ENCODE peak calls at places on chromosomes 3 and 15, in ten cellular contexts. One of them, this sample, is unnamed.

GRCh38 chr3:11228041-11228440 is 44.2 kb upstream of the ATG7 start:
- DNase-seq in NCI-H1092: no peak
- DNase-seq in AG20443: peak; percentile 28
- DNase-seq in nephron progenitor cell: no peak
- DNase-seq in adrenal gland: no peak
- DNase-seq in memory B cell: no peak
- DNase-seq in stomach: no peak
- DNase-seq in stimulated activated CD8-positive, alpha-beta memory T cell treated with anti-CD3 and anti-CD28 coated beads, Interleukin-4, amount 100 ng/mL, for 1 hour: no peak
- DNase-seq in naive thymus-derived CD4-positive, alpha-beta T cell: no peak
- DNase-seq in activated CD8-positive, alpha-beta T cell treated with anti-CD3 and anti-CD28 coated beads, Interleukin-2, amount 10 ng/mL, durations not matched to agents 7 days and 5 days: no peak
- DNase-seq in this sample: no peak

GRCh38 chr15:83250766-83251165 is 33.7 kb downstream of the BNC1 start:
- DNase-seq in adrenal gland: no peak
- DNase-seq in memory B cell: no peak
- DNase-seq in stomach: no peak
- DNase-seq in nephron progenitor cell: no peak
- DNase-seq in naive thymus-derived CD4-positive, alpha-beta T cell: no peak
- DNase-seq in stimulated activated CD8-positive, alpha-beta memory T cell treated with anti-CD3 and anti-CD28 coated beads, Interleukin-4, amount 100 ng/mL, for 1 hour: no peak
- DNase-seq in AG20443: no peak
- DNase-seq in NCI-H1092: no peak
- DNase-seq in activated CD8-positive, alpha-beta T cell treated with anti-CD3 and anti-CD28 coated beads, Interleukin-2, amount 10 ng/mL, durations not matched to agents 7 days and 5 days: no peak
- DNase-seq in this sample: no peak

GRCh38 chr3:15633766-15634588 is 32.4 kb downstream of the BTD start:
- DNase-seq in stomach: no peak
- DNase-seq in nephron progenitor cell: no peak
- DNase-seq in AG20443: no peak
- DNase-seq in stimulated activated CD8-positive, alpha-beta memory T cell treated with anti-CD3 and anti-CD28 coated beads, Interleukin-4, amount 100 ng/mL, for 1 hour: no peak
- DNase-seq in adrenal gland: peak; percentile 87
- DNase-seq in naive thymus-derived CD4-positive, alpha-beta T cell: no peak
- DNase-seq in memory B cell: no peak
- DNase-seq in activated CD8-positive, alpha-beta T cell treated with anti-CD3 and anti-CD28 coated beads, Interleukin-2, amount 10 ng/mL, durations not matched to agents 7 days and 5 days: no peak
- DNase-seq in NCI-H1092: no peak
- DNase-seq in this sample: no peak

GRCh38 chr15:40286061-40286532 is 3.2 kb upstream of the ANKRD63 start:
- DNase-seq in NCI-H1092: no peak
- DNase-seq in AG20443: no peak
- DNase-seq in adrenal gland: no peak
- DNase-seq in nephron progenitor cell: no peak
- DNase-seq in activated CD8-positive, alpha-beta T cell treated with anti-CD3 and anti-CD28 coated beads, Interleukin-2, amount 10 ng/mL, durations not matched to agents 7 days and 5 days: no peak
- DNase-seq in naive thymus-derived CD4-positive, alpha-beta T cell: no peak
- DNase-seq in memory B cell: no peak
- DNase-seq in stomach: no peak
- DNase-seq in stimulated activated CD8-positive, alpha-beta memory T cell treated with anti-CD3 and anti-CD28 coated beads, Interleukin-4, amount 100 ng/mL, for 1 hour: no peak
- DNase-seq in this sample: no peak

GRCh38 chr15:47733085-47733484 is 15.8 kb downstream of the SEMA6D start:
- DNase-seq in nephron progenitor cell: no peak
- DNase-seq in memory B cell: no peak
- DNase-seq in NCI-H1092: no peak
- DNase-seq in AG20443: no peak
- DNase-seq in activated CD8-positive, alpha-beta T cell treated with anti-CD3 and anti-CD28 coated beads, Interleukin-2, amount 10 ng/mL, durations not matched to agents 7 days and 5 days: no peak
- DNase-seq in adrenal gland: no peak
- DNase-seq in naive thymus-derived CD4-positive, alpha-beta T cell: no peak
- DNase-seq in stimulated activated CD8-positive, alpha-beta memory T cell treated with anti-CD3 and anti-CD28 coated beads, Interleukin-4, amount 100 ng/mL, for 1 hour: no peak
- DNase-seq in stomach: no peak
- DNase-seq in this sample: no peak

GRCh38 chr15:80550219-80550909 is 144.7 kb upstream of the ABHD17C start:
- DNase-seq in stimulated activated CD8-positive, alpha-beta memory T cell treated with anti-CD3 and anti-CD28 coated beads, Interleukin-4, amount 100 ng/mL, for 1 hour: no peak
- DNase-seq in adrenal gland: no peak
- DNase-seq in NCI-H1092: no peak
- DNase-seq in stomach: no peak
- DNase-seq in activated CD8-positive, alpha-beta T cell treated with anti-CD3 and anti-CD28 coated beads, Interleukin-2, amount 10 ng/mL, durations not matched to agents 7 days and 5 days: no peak
- DNase-seq in naive thymus-derived CD4-positive, alpha-beta T cell: no peak
- DNase-seq in AG20443: peak; percentile 63
- DNase-seq in nephron progenitor cell: no peak
- DNase-seq in memory B cell: no peak
- DNase-seq in this sample: no peak

GRCh38 chr3:85780806-85781205 is 822.0 kb downstream of the CADM2 start:
- DNase-seq in naive thymus-derived CD4-positive, alpha-beta T cell: no peak
- DNase-seq in nephron progenitor cell: no peak
- DNase-seq in AG20443: no peak
- DNase-seq in stimulated activated CD8-positive, alpha-beta memory T cell treated with anti-CD3 and anti-CD28 coated beads, Interleukin-4, amount 100 ng/mL, for 1 hour: no peak
- DNase-seq in stomach: no peak
- DNase-seq in NCI-H1092: no peak
- DNase-seq in memory B cell: no peak
- DNase-seq in activated CD8-positive, alpha-beta T cell treated with anti-CD3 and anti-CD28 coated beads, Interleukin-2, amount 10 ng/mL, durations not matched to agents 7 days and 5 days: no peak
- DNase-seq in adrenal gland: no peak
- DNase-seq in this sample: no peak

GRCh38 chr3:24496529-24497482 is 2.2 kb upstream of the THRB start:
- DNase-seq in naive thymus-derived CD4-positive, alpha-beta T cell: no peak
- DNase-seq in NCI-H1092: no peak
- DNase-seq in stimulated activated CD8-positive, alpha-beta memory T cell treated with anti-CD3 and anti-CD28 coated beads, Interleukin-4, amount 100 ng/mL, for 1 hour: no peak
- DNase-seq in stomach: peak; percentile 82
- DNase-seq in memory B cell: no peak
- DNase-seq in adrenal gland: peak; percentile 72
- DNase-seq in activated CD8-positive, alpha-beta T cell treated with anti-CD3 and anti-CD28 coated beads, Interleukin-2, amount 10 ng/mL, durations not matched to agents 7 days and 5 days: no peak
- DNase-seq in AG20443: peak; percentile 86
- DNase-seq in nephron progenitor cell: peak; percentile 64
- DNase-seq in this sample: peak; percentile 20

GRCh38 chr3:100489118-100489517 is 3.3 kb upstream of the TMEM45A start:
- DNase-seq in nephron progenitor cell: no peak
- DNase-seq in stimulated activated CD8-positive, alpha-beta memory T cell treated with anti-CD3 and anti-CD28 coated beads, Interleukin-4, amount 100 ng/mL, for 1 hour: no peak
- DNase-seq in activated CD8-positive, alpha-beta T cell treated with anti-CD3 and anti-CD28 coated beads, Interleukin-2, amount 10 ng/mL, durations not matched to agents 7 days and 5 days: no peak
- DNase-seq in naive thymus-derived CD4-positive, alpha-beta T cell: no peak
- DNase-seq in NCI-H1092: no peak
- DNase-seq in AG20443: no peak
- DNase-seq in stomach: no peak
- DNase-seq in adrenal gland: no peak
- DNase-seq in memory B cell: no peak
- DNase-seq in this sample: no peak

GRCh38 chr3:127651516-127652172 is 21.1 kb upstream of the ABTB1 start:
- DNase-seq in AG20443: no peak
- DNase-seq in memory B cell: no peak
- DNase-seq in stimulated activated CD8-positive, alpha-beta memory T cell treated with anti-CD3 and anti-CD28 coated beads, Interleukin-4, amount 100 ng/mL, for 1 hour: no peak
- DNase-seq in NCI-H1092: no peak
- DNase-seq in stomach: no peak
- DNase-seq in adrenal gland: no peak
- DNase-seq in naive thymus-derived CD4-positive, alpha-beta T cell: no peak
- DNase-seq in nephron progenitor cell: no peak
- DNase-seq in activated CD8-positive, alpha-beta T cell treated with anti-CD3 and anti-CD28 coated beads, Interleukin-2, amount 10 ng/mL, durations not matched to agents 7 days and 5 days: no peak
- DNase-seq in this sample: no peak